ENCODE peak calls at places on chromosome X, in six cellular contexts. G, N, Z, D, E and R are unnamed samples.

GRCh38 chrX:17616936-17617335 is 120.4 kb upstream of the SCML1 start:
- DNase-seq in N (no peak), D (no peak), E (no peak), G (no peak), Z (no peak), R (no peak)

GRCh38 chrX:41265615-41266014 is 68.3 kb upstream of the DDX3X start:
- DNase-seq in N (no peak), D (peak; percentile 84), Z (no peak), E (no peak), G (no peak), R (no peak)

GRCh38 chrX:13179100-13179499 is 134.7 kb upstream of the FAM9C start:
- DNase-seq in E (no peak), Z (no peak), G (no peak), D (no peak), N (no peak), R (no peak)

GRCh38 chrX:137052641-137053235 is 18.9 kb upstream of the GPR101 start:
- DNase-seq in N (no peak), D (no peak), G (no peak), Z (peak; percentile 34), E (no peak), R (no peak)

GRCh38 chrX:152170621-152171020 is 32.2 kb upstream of the MAGEA10 start:
- DNase-seq in G (no peak), D (no peak), N (no peak), E (peak; percentile 84), Z (no peak), R (no peak)

GRCh38 chrX:8868906-8869305 is 67.7 kb upstream of the FAM9A start:
- DNase-seq in N (no peak), Z (no peak), G (no peak), E (no peak), D (peak; percentile 17), R (no peak)

GRCh38 chrX:155027509-155028066 is 944 bp downstream of the FUNDC2 start:
- DNase-seq in G (no peak), D (peak; percentile 55), N (no peak), E (peak; percentile 66), Z (no peak), R (no peak)

GRCh38 chrX:103783971-103784370 is 7.3 kb downstream of the PLP1 start:
- DNase-seq in Z (no peak), E (no peak), D (no peak), N (no peak), G (no peak), R (no peak)

GRCh38 chrX:34437586-34437985 is 219.5 kb downstream of the TMEM47 start:
- DNase-seq in E (no peak), N (no peak), D (no peak), Z (no peak), G (no peak), R (no peak)

GRCh38 chrX:40496728-40497127 is 84.0 kb upstream of the ATP6AP2 start:
- DNase-seq in N (no peak), D (no peak), Z (peak; percentile 52), E (no peak), G (no peak), R (no peak)

GRCh38 chrX:120358687-120359086 is 3.2 kb upstream of the ATP1B4 start:
- DNase-seq in Z (no peak), D (peak; percentile 46), N (no peak), G (no peak), E (peak; percentile 2), R (no peak)

GRCh38 chrX:71909956-71910355 is 689 bp upstream of the NHSL2 start:
- DNase-seq in G (no peak), N (no peak), E (no peak), Z (peak; percentile 65), D (no peak), R (no peak)

GRCh38 chrX:104707572-104707971 is 141.6 kb downstream of the IL1RAPL2 start:
- DNase-seq in G (no peak), N (no peak), Z (no peak), E (no peak), D (no peak), R (no peak)

GRCh38 chrX:41391606-41392005 is 55.5 kb upstream of the NYX start:
- DNase-seq in G (no peak), E (no peak), Z (no peak), N (no peak), D (no peak), R (no peak)

GRCh38 chrX:2385224-2385623 is 115.6 kb downstream of the DHRSX start:
- DNase-seq in E (peak; percentile 33), D (peak; percentile 98), G (no peak), Z (no peak), N (peak; percentile 2), R (no peak)

GRCh38 chrX:9902651-9903050 is 64.5 kb upstream of the CLDN34 start:
- DNase-seq in D (peak; percentile 66), Z (no peak), N (peak; percentile 47), E (no peak), G (no peak), R (no peak)

GRCh38 chrX:42704454-42704853 is 73.5 kb downstream of the PPP1R2C start:
- DNase-seq in E (no peak), Z (no peak), G (no peak), D (no peak), N (no peak), R (no peak)

GRCh38 chrX:10549280-10549679 is 71.1 kb downstream of the MID1 start:
- DNase-seq in E (no peak), D (peak; percentile 42), Z (no peak), N (no peak), G (no peak), R (no peak)